ENCODE peak calls at places on chromosomes 5 and 9, in five cellular contexts. Q is stimulated activated CD4-positive, alpha-beta T cell treated with anti-CD3 and anti-CD28 coated beads, TNF-alpha, amount 100 ng/mL, for 24 hours; M is NT2/D1; E is stimulated activated CD8-positive, alpha-beta memory T cell treated with anti-CD3 and anti-CD28 coated beads, Interleukin-12 subunit alpha, Interleukin-12 subunit beta, amount 100 ng/mL, for 4 hours; A is hypothalamus. K is an unnamed sample.

GRCh38 chr9:31587176-31587575 is 797.3 kb upstream of the ACO1 start:
- DNase-seq in Q (no peak), M (no peak), E (no peak), A (no peak), K (no peak)

GRCh38 chr9:133960568-133961129 is 31.5 kb downstream of the VAV2 start:
- DNase-seq in Q (no peak), M (no peak), E (no peak), A (no peak), K (no peak)

GRCh38 chr5:179805529-179806249 is 977 bp downstream of the MGAT4B start:
- DNase-seq in Q (peak; percentile 36), M (no peak), E (no peak), A (no peak), K (peak; percentile 47)

GRCh38 chr5:84218546-84218945 is 166.1 kb downstream of the EDIL3 start:
- DNase-seq in Q (no peak), M (no peak), E (no peak), A (no peak), K (no peak)

GRCh38 chr5:178496219-178496618 is 94.0 kb downstream of the COL23A1 start:
- DNase-seq in Q (no peak), M (no peak), E (no peak), A (no peak), K (no peak)

GRCh38 chr5:37436146-37436934 is 57.2 kb downstream of the WDR70 start:
- DNase-seq in Q (no peak), M (no peak), E (no peak), A (no peak), K (no peak)

GRCh38 chr9:134294228-134295071 is 31.8 kb upstream of the RXRA start:
- DNase-seq in Q (no peak), M (no peak), E (no peak), A (no peak), K (no peak)

GRCh38 chr5:146731909-146732659 is 146.5 kb downstream of the PPP2R2B start:
- DNase-seq in Q (no peak), M (peak; percentile 8), E (no peak), A (no peak), K (no peak)

GRCh38 chr5:177301503-177302165 is 1.9 kb downstream of the RAB24 start:
- DNase-seq in Q (no peak), M (no peak), E (no peak), A (no peak), K (no peak)

GRCh38 chr5:19920761-19921160 is 67.2 kb downstream of the CDH18 start:
- DNase-seq in Q (no peak), M (no peak), E (no peak), A (no peak), K (no peak)

GRCh38 chr5:453725-454481 is 10.9 kb downstream of the EXOC3 start:
- DNase-seq in Q (no peak), M (no peak), E (no peak), A (no peak), K (peak; percentile 5)

GRCh38 chr5:51034501-51034900 is 348.7 kb upstream of the ISL1 start:
- DNase-seq in Q (no peak), M (no peak), E (no peak), A (no peak), K (no peak)